ENCODE peak calls at places on chromosomes 16 and 17, in six cellular contexts. Q is right lobe of liver, C is foreskin fibroblast, S is mucosa of descending colon, K is brain microvascular endothelial cell, Z is AG09309. O is an unnamed sample.

GRCh38 chr16:88558457-88559442 is 11.5 kb upstream of the ZC3H18 start:
- DNase-seq in Q (peak), C (peak), S (peak), K (peak), Z (no peak), O (peak)

GRCh38 chr16:61421111-61421510 is 615.1 kb downstream of the CDH8 start:
- DNase-seq in Q (no peak), C (no peak), S (no peak), K (no peak), Z (no peak), O (no peak)

GRCh38 chr17:77419547-77420475 is 279.0 kb downstream of the SEC14L1 start:
- DNase-seq in Q (no peak), C (peak), S (no peak), K (no peak), Z (no peak), O (no peak)

GRCh38 chr17:65609749-65610148 is 48.3 kb upstream of the AXIN2 start:
- DNase-seq in Q (no peak), C (no peak), S (no peak), K (no peak), Z (no peak), O (no peak)

GRCh38 chr16:56643080-56643778 is 4.8 kb downstream of the MT1A start:
- DNase-seq in Q (peak), C (peak), S (peak), K (no peak), Z (no peak), O (peak)

GRCh38 chr17:17494499-17495447 is 1.4 kb downstream of the RASD1 start:
- DNase-seq in Q (peak), C (peak), S (peak), K (peak), Z (no peak), O (peak)

GRCh38 chr17:74199306-74200092 is 4.0 kb upstream of the RPL38 start:
- DNase-seq in Q (peak), C (peak), S (peak), K (peak), Z (no peak), O (peak)

GRCh38 chr16:75265911-75266701 is 14.7 kb upstream of the BCAR1 start:
- DNase-seq in Q (peak), C (peak), S (peak), K (peak), Z (no peak), O (peak)

GRCh38 chr17:33267279-33267790 is 25.8 kb downstream of the ASIC2 start:
- DNase-seq in Q (no peak), C (peak), S (no peak), K (peak), Z (no peak), O (no peak)

GRCh38 chr17:19346351-19347255 is 15.9 kb downstream of the B9D1 start:
- DNase-seq in Q (peak), C (peak), S (no peak), K (peak), Z (peak), O (no peak)

GRCh38 chr16:66717112-66717675 is 20.7 kb upstream of the CMTM4 start:
- DNase-seq in Q (no peak), C (peak), S (peak), K (peak), Z (no peak), O (no peak)
- TF ChIP-seq CTCF in Q (peak), C (peak), S (no peak), K (peak), Z (peak), O (peak)

DNA sequence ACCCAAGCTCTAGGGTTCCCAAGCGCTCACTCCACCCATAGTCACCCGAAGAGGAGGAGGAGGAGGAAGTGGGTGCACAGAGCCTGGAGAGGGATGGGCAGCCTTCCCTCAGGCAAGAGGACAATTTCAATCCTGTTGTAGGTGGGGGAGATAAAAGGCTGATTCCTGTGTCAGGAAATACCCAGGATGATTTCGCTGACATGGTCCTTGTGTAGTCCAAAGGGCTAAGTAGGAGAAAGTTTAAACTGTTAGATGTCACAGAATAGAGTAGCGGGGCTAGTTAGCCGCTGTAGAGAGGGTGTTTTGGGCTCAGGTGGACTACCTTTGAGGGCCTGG is 1.3 kb upstream of the EXOC7 start:
- DNase-seq in Q (no peak), C (no peak), S (no peak), K (no peak), Z (no peak), O (no peak)
- H3K4me3 ChIP-seq in Q (no peak), C (no peak), S (no peak), K (no peak), Z (no peak), O (no peak)

DNA sequence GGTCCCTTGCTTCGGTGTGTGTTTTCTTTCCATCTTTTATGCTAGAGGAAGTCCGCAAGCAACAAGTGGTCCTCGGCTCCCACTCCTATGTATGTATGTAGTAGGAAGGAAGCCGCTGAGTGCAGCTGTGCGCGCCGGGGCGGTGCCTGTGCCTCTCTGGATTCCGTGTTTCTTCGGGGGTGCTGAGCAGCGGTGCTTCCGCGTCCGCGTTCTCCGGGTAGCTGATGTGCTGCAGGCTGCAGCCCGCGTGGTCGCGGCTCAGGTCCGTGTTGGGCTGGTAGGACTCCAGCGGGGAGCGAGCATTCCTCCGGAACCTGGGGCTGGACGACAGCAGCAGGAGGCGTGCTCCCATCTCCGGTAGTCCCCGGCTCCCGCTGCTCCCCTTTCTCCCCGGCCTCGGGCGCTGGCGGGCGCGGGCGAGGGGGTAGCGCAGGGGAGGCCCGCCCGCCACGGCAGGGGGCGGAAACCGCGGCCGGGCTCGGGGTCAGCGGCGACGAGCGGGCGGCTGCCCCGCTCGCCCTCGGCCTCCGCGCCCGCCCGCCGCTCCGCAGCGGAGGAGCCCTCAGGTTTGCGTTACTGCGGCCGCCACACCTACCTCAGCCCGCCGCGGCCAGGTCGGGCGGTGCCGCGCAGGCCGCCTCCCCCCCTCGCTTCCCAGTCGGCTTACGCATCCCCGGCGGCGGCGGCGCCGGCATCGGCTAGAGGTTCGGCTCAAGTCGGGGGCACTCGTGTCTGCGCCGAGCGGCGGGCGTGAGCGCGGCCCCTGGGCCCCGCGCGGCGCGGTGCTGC is 503 bp downstream of the C17orf67 start:
- DNase-seq in Q (peak), C (peak), S (peak), K (peak), Z (peak), O (peak)
- TF ChIP-seq CTCF in Q (no peak), C (no peak), S (no peak), K (no peak), Z (no peak), O (no peak)

DNA sequence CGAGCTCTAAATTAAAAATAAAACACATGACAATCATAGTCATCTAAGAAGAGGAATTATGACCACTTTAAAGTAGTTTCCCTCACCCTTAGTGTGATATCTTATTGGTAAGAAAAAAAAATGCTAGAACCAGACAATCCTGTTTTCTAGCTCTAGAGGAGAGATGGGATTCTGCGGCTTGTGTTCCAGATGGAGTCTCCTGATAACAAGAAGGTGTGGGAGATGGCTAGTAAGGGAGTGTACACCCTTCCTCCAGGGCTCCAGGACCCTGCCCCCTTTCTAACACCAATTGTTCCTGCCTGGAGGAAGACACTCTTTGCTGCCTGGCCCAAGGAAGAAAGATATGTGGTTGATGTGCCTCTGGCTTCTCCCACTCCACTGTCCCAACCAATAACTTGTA is 68.8 kb upstream of the FBXO47 start:
- DNase-seq in Q (no peak), C (no peak), S (no peak), K (no peak), Z (no peak), O (no peak)
- H3K4me3 ChIP-seq in Q (no peak), C (no peak), S (no peak), K (no peak), Z (no peak), O (no peak)

DNA sequence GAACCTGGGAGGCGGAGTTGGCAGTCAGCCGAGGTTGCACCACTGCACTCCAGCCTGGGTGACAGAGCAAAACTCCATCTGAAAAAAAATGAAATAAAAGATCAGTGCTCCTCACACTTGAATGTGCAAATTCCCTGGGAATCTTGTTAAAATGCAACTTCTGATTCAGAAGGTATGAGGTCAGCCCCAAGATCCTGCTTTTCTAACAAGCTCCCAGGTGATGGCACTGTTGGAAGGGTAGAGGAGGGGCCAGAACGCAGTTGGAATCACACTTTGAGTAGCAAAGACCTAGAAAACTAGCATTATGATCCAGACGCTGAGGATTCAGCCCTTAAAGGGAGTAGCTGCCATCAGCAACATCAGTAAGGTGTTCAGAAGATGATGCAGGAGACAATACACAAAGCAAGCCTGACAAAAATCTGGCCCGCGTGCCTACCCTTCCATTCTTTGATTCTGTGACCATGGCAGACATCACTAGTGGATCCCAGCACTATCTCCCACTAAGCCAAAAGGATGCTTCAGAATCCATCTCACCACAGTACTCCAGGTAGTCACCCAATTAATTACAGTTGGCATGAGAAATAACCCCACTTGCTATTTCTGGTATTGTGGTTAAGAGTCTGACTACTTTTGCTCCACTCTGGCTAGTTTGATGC is 33.1 kb upstream of the MEIOC start:
- DNase-seq in Q (no peak), C (no peak), S (no peak), K (no peak), Z (peak), O (no peak)
- TF ChIP-seq CTCF in Q (no peak), C (no peak), S (no peak), K (peak), Z (no peak), O (no peak)

GRCh38 chr16:1089439-1089821 is 6.6 kb downstream of the C1QTNF8 start:
- DNase-seq in Q (no peak), C (no peak), S (no peak), K (no peak), Z (no peak), O (no peak)
- H3K4me3 ChIP-seq in Q (no peak), C (no peak), S (no peak), K (no peak), Z (no peak), O (no peak)

GRCh38 chr17:58268774-58269556 is 11.8 kb downstream of the MPO start:
- DNase-seq in Q (no peak), C (no peak), S (no peak), K (no peak), Z (no peak), O (no peak)

GRCh38 chr17:58272367-58273280 is 8.1 kb downstream of the MPO start:
- DNase-seq in Q (no peak), C (no peak), S (no peak), K (no peak), Z (no peak), O (no peak)

GRCh38 chr17:58269557-58270291 is 11.0 kb downstream of the MPO start:
- DNase-seq in Q (no peak), C (no peak), S (no peak), K (no peak), Z (no peak), O (no peak)

GRCh38 chr17:58271532-58271931 is 9.2 kb downstream of the MPO start:
- DNase-seq in Q (no peak), C (no peak), S (no peak), K (no peak), Z (no peak), O (no peak)

DNA sequence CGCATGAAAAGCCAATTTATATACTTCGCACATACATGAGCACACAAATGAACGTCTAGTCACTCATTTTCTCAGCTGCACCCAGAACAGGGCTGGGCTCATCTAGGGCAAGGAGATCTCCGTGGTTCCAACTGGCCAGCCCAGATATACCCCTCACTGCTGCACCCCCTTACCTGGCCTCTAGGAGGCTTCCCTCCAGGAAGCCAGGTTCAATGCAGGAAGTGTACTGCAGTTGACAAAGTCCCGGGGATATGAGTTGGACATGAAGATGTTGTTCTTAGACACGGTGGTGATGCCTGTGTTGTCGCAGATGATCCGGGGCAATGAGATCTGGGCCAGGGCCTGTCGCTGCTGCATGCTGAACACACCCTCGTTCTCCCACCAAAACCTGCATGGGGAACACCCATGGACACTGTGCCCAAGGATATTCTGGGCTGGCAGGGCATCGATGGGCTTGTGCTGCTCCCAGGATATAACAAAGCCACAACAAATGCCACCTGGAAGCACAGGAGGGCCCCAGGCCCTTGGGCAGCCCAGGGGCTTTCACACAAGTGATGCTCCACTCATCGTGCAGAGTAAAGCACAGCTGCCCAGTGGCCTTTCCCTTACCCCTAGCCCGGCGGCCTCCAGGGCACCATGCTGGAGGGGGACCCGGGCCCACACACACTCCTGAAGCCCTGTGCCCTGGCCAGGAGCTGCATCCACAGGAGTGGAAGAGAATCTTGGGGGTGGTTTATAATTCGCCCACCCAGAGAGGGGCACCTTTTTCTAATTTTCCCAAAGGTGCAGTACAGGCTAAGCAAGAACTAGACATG is 10.1 kb downstream of the MPO start:
- DNase-seq in Q (no peak), C (no peak), S (no peak), K (no peak), Z (no peak), O (no peak)
- TF ChIP-seq CTCF in Q (no peak), C (no peak), S (no peak), K (peak), Z (no peak), O (no peak)

DNA sequence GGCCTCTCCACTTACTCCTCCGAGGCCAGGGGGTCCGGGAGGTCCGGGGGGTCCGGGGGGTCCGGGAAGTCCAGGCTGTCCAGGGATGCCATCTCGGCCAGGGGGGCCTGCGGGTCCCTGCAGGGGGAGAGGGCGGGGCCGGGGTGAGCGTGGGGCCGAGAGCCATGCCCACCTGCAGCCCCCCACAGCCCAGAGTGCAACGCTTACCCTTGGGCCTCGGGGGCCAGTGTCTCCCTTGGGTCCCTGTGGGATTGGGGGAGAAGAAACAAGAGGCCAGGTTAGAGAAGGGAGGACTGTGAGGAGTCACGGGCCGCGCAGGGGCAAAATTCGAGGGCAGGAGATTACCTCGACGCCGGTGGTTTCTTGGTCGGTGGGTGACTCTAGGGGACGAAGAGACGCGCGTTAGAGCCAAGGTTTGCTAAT is 2.2 kb downstream of the COL1A1 start:
- DNase-seq in Q (no peak), C (peak), S (peak), K (no peak), Z (no peak), O (peak)
- H3K4me3 ChIP-seq in Q (peak), C (peak), S (no peak), K (peak), Z (peak), O (peak)

GRCh38 chr16:82182237-82183003 is 12.4 kb upstream of the MPHOSPH6 start:
- DNase-seq in Q (no peak), C (no peak), S (no peak), K (no peak), Z (no peak), O (no peak)

GRCh38 chr16:82181456-82182185 is 11.6 kb upstream of the MPHOSPH6 start:
- DNase-seq in Q (no peak), C (no peak), S (no peak), K (no peak), Z (no peak), O (no peak)

GRCh38 chr16:82185012-82185411 is 15.0 kb upstream of the MPHOSPH6 start:
- DNase-seq in Q (no peak), C (peak), S (no peak), K (no peak), Z (no peak), O (no peak)

GRCh38 chr16:82183004-82183397 is 13.0 kb upstream of the MPHOSPH6 start:
- DNase-seq in Q (no peak), C (no peak), S (no peak), K (no peak), Z (no peak), O (no peak)

DNA sequence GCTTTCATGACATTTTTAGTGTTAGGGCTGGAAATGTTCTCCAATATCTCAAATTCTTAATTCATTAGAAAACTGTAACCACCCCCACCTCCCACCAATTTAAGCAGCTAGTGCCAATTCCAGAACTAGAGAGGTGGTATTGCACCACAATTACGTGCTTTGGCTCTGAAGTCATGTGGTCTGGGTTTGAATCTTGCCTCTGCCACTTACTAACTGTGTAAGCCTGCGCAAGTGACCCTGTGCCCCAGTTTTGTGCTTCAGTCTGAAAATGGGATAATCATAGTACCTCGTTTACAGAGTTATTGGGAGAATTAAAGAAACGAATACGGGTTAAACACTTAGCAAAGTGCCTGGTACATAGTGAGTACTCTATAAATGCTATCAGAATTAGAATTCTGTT is 14.2 kb upstream of the MPHOSPH6 start:
- DNase-seq in Q (no peak), C (peak), S (no peak), K (no peak), Z (no peak), O (no peak)
- TF ChIP-seq CTCF in Q (no peak), C (no peak), S (no peak), K (no peak), Z (no peak), O (no peak)